ENCODE peak calls at places on chromosomes 7 and 10, in ten cellular contexts. C is endodermal cell, T is right cardiac atrium, A is AG09309, D is GM06990, Y is HuH-7, M is upper lobe of right lung, K is astrocyte of the cerebellum, N is Caki2, U is NCI-H1436. P is an unnamed sample.

GRCh38 chr10:8056891-8057331 is 2.4 kb downstream of the GATA3 start:
- DNase-seq in C (peak; percentile 64), T (no peak), A (no peak), D (peak; percentile 38), Y (no peak), M (no peak), K (no peak), N (no peak), U (no peak), P (no peak)

GRCh38 chr10:114874827-114875541 is 53.4 kb downstream of the FHIP2A start:
- DNase-seq in C (peak; percentile 91), T (peak; percentile 36), A (no peak), D (peak; percentile 30), Y (peak; percentile 42), M (no peak), K (no peak), N (no peak), U (peak; percentile 54), P (no peak)

GRCh38 chr10:131758942-131759315 is 141.9 kb upstream of the PPP2R2D start:
- DNase-seq in C (no peak), T (no peak), A (no peak), D (no peak), Y (no peak), M (no peak), K (no peak), N (no peak), U (no peak), P (no peak)

GRCh38 chr7:27392477-27392876 is 149.9 kb downstream of the EVX1 start:
- DNase-seq in C (no peak), T (no peak), A (no peak), D (no peak), Y (no peak), M (no peak), K (no peak), N (no peak), U (no peak), P (no peak)

GRCh38 chr7:114428211-114428610 is 13.6 kb downstream of the FOXP2 start:
- DNase-seq in C (no peak), T (no peak), A (no peak), D (no peak), Y (no peak), M (no peak), K (no peak), N (no peak), U (no peak), P (no peak)

GRCh38 chr10:83990126-83990525 is 149.2 kb upstream of the GHITM start:
- DNase-seq in C (no peak), T (no peak), A (no peak), D (peak; percentile 57), Y (no peak), M (no peak), K (no peak), N (no peak), U (no peak), P (no peak)

GRCh38 chr7:139423091-139423490 is 60.4 kb downstream of the KLRG2 start:
- DNase-seq in C (no peak), T (no peak), A (no peak), D (no peak), Y (no peak), M (no peak), K (no peak), N (no peak), U (no peak), P (no peak)

GRCh38 chr10:78910886-78911285 is 157.9 kb upstream of the ZMIZ1 start:
- DNase-seq in C (no peak), T (no peak), A (no peak), D (no peak), Y (no peak), M (peak; percentile 57), K (no peak), N (no peak), U (no peak), P (peak; percentile 26)

GRCh38 chr7:112547916-112548315 is 67.1 kb downstream of the LSMEM1 start:
- DNase-seq in C (no peak), T (no peak), A (no peak), D (no peak), Y (no peak), M (no peak), K (no peak), N (no peak), U (no peak), P (no peak)

GRCh38 chr10:79929409-79929904 is 19.4 kb downstream of the SFTPD start:
- DNase-seq in C (peak; percentile 95), T (peak; percentile 87), A (peak; percentile 28), D (peak; percentile 44), Y (peak; percentile 62), M (peak; percentile 92), K (peak; percentile 43), N (peak; percentile 32), U (peak; percentile 21), P (peak; percentile 86)

GRCh38 chr10:113438660-113439059 is 114.2 kb upstream of the HABP2 start:
- DNase-seq in C (no peak), T (no peak), A (peak; percentile 16), D (no peak), Y (no peak), M (no peak), K (peak; percentile 1), N (no peak), U (no peak), P (no peak)

GRCh38 chr10:112349521-112350085 is 24.3 kb upstream of the ACSL5 start:
- DNase-seq in C (no peak), T (no peak), A (no peak), D (no peak), Y (no peak), M (no peak), K (no peak), N (no peak), U (no peak), P (no peak)

GRCh38 chr7:139648941-139649425 is 125.5 kb downstream of the CLEC2L start:
- DNase-seq in C (no peak), T (peak; percentile 31), A (no peak), D (peak; percentile 83), Y (no peak), M (peak; percentile 70), K (no peak), N (no peak), U (no peak), P (no peak)

GRCh38 chr10:29119374-29119773 is 169.5 kb upstream of the LYZL1 start:
- DNase-seq in C (peak; percentile 93), T (peak; percentile 53), A (no peak), D (no peak), Y (peak; percentile 80), M (no peak), K (no peak), N (no peak), U (no peak), P (peak; percentile 63)

GRCh38 chr7:99267530-99268360 is 4.9 kb upstream of the MYH16 start:
- DNase-seq in C (no peak), T (no peak), A (peak; percentile 46), D (no peak), Y (peak; percentile 52), M (no peak), K (peak; percentile 49), N (peak; percentile 72), U (no peak), P (no peak)

GRCh38 chr7:41817386-41817785 is 114.5 kb upstream of the INHBA start:
- DNase-seq in C (no peak), T (no peak), A (no peak), D (no peak), Y (no peak), M (no peak), K (peak; percentile 38), N (no peak), U (no peak), P (no peak)

GRCh38 chr7:99693427-99694200 is 13.8 kb upstream of the CYP3A5 start:
- DNase-seq in C (peak; percentile 91), T (no peak), A (no peak), D (no peak), Y (no peak), M (no peak), K (no peak), N (no peak), U (peak; percentile 36), P (no peak)

GRCh38 chr7:21547511-21547910 is 4.7 kb downstream of the DNAH11 start:
- DNase-seq in C (no peak), T (no peak), A (no peak), D (no peak), Y (no peak), M (no peak), K (no peak), N (no peak), U (no peak), P (no peak)

GRCh38 chr10:89302628-89303027 is 782 bp downstream of the IFIT2 start:
- DNase-seq in C (no peak), T (no peak), A (no peak), D (no peak), Y (no peak), M (no peak), K (no peak), N (no peak), U (no peak), P (no peak)

GRCh38 chr10:103605359-103606156 is 112.1 kb downstream of the NEURL1 start:
- DNase-seq in C (peak; percentile 88), T (peak; percentile 50), A (no peak), D (peak; percentile 33), Y (peak; percentile 59), M (no peak), K (no peak), N (no peak), U (no peak), P (no peak)

GRCh38 chr10:74227697-74228424 is 76.8 kb downstream of the ADK start:
- DNase-seq in C (no peak), T (no peak), A (no peak), D (no peak), Y (no peak), M (no peak), K (peak; percentile 26), N (peak; percentile 33), U (no peak), P (no peak)

GRCh38 chr10:13422800-13423199 is 74.7 kb upstream of the SEPHS1 start:
- DNase-seq in C (no peak), T (no peak), A (no peak), D (no peak), Y (no peak), M (no peak), K (no peak), N (no peak), U (no peak), P (no peak)

GRCh38 chr10:94423627-94424026 is 21.3 kb downstream of the TBC1D12 start:
- DNase-seq in C (no peak), T (no peak), A (no peak), D (no peak), Y (no peak), M (no peak), K (no peak), N (no peak), U (no peak), P (no peak)

GRCh38 chr10:125407557-125407956 is 247.2 kb upstream of the CTBP2 start:
- DNase-seq in C (no peak), T (no peak), A (no peak), D (no peak), Y (no peak), M (no peak), K (no peak), N (no peak), U (no peak), P (no peak)

P was measured in sciatic nerve.